ENCODE peak calls at places on chromosomes 1 and 21, in five cellular contexts. One of them, this sample, is unnamed.

GRCh38 chr1:89686520-89686919 is 53.6 kb downstream of the LRRC8C start:
- DNase-seq in uterus: no peak
- DNase-seq in GM06990: no peak
- DNase-seq in tibial nerve: no peak
- DNase-seq in prostate gland: no peak
- DNase-seq in this sample: no peak

GRCh38 chr1:111988377-111988742 is 1.1 kb downstream of the KCND3 start:
- DNase-seq in GM06990: no peak
- DNase-seq in tibial nerve: no peak
- DNase-seq in prostate gland: no peak
- DNase-seq in uterus: no peak
- DNase-seq in this sample: no peak

GRCh38 chr1:24547195-24547594 is 8.7 kb upstream of the NCMAP start:
- DNase-seq in GM06990: no peak
- DNase-seq in prostate gland: no peak
- DNase-seq in uterus: no peak
- DNase-seq in tibial nerve: no peak
- DNase-seq in this sample: no peak

GRCh38 chr1:217089239-217090014 is 366.2 kb upstream of the ESRRG start:
- DNase-seq in tibial nerve: no peak
- DNase-seq in uterus: no peak
- DNase-seq in prostate gland: peak
- DNase-seq in GM06990: no peak
- DNase-seq in this sample: no peak

GRCh38 chr1:37056201-37056764 is 22.0 kb upstream of the GRIK3 start:
- DNase-seq in prostate gland: no peak
- DNase-seq in uterus: no peak
- DNase-seq in GM06990: no peak
- DNase-seq in tibial nerve: no peak
- DNase-seq in this sample: no peak

GRCh38 chr1:15735304-15736034 is 589 bp upstream of the SLC25A34 start:
- DNase-seq in uterus: no peak
- DNase-seq in prostate gland: no peak
- DNase-seq in tibial nerve: no peak
- DNase-seq in GM06990: no peak
- DNase-seq in this sample: no peak

GRCh38 chr21:44722701-44723100 is 11.3 kb upstream of the TSPEAR start:
- DNase-seq in prostate gland: no peak
- DNase-seq in tibial nerve: no peak
- DNase-seq in uterus: no peak
- DNase-seq in GM06990: no peak
- DNase-seq in this sample: no peak

GRCh38 chr1:110214454-110215404 is 4.6 kb downstream of the KCNC4 start:
- DNase-seq in uterus: no peak
- DNase-seq in prostate gland: peak
- DNase-seq in GM06990: no peak
- DNase-seq in tibial nerve: no peak
- DNase-seq in this sample: no peak

GRCh38 chr1:59752556-59753412 is 62.0 kb upstream of the HOOK1 start:
- DNase-seq in tibial nerve: no peak
- DNase-seq in uterus: no peak
- DNase-seq in GM06990: no peak
- DNase-seq in prostate gland: no peak
- DNase-seq in this sample: no peak

GRCh38 chr1:94105957-94106529 is 14.9 kb downstream of the ABCA4 start:
- DNase-seq in GM06990: no peak
- DNase-seq in prostate gland: no peak
- DNase-seq in tibial nerve: no peak
- DNase-seq in uterus: no peak
- DNase-seq in this sample: no peak

GRCh38 chr1:215475719-215476525 is 91.2 kb upstream of the KCTD3 start:
- DNase-seq in tibial nerve: no peak
- DNase-seq in GM06990: no peak
- DNase-seq in uterus: no peak
- DNase-seq in prostate gland: no peak
- DNase-seq in this sample: no peak

GRCh38 chr1:87466621-87467020 is 137.9 kb downstream of the LMO4 start:
- DNase-seq in tibial nerve: no peak
- DNase-seq in prostate gland: no peak
- DNase-seq in uterus: no peak
- DNase-seq in GM06990: no peak
- DNase-seq in this sample: no peak

GRCh38 chr1:169047074-169047473 is 59.4 kb upstream of the ATP1B1 start:
- DNase-seq in tibial nerve: no peak
- DNase-seq in prostate gland: no peak
- DNase-seq in uterus: no peak
- DNase-seq in GM06990: no peak
- DNase-seq in this sample: no peak

GRCh38 chr1:199489594-199489993 is 537.9 kb upstream of the NR5A2 start:
- DNase-seq in uterus: no peak
- DNase-seq in GM06990: no peak
- DNase-seq in prostate gland: no peak
- DNase-seq in tibial nerve: no peak
- DNase-seq in this sample: no peak

GRCh38 chr1:228280106-228280901 is 72.5 kb downstream of the OBSCN start:
- DNase-seq in uterus: no peak
- DNase-seq in tibial nerve: no peak
- DNase-seq in prostate gland: no peak
- DNase-seq in GM06990: no peak
- DNase-seq in this sample: no peak

GRCh38 chr1:207049974-207050391 is 1.0 kb downstream of the YOD1 start:
- DNase-seq in tibial nerve: peak
- DNase-seq in uterus: peak
- DNase-seq in prostate gland: peak
- DNase-seq in GM06990: peak
- DNase-seq in this sample: peak

GRCh38 chr1:36351222-36351977 is 28.0 kb upstream of the EVA1B start:
- DNase-seq in prostate gland: no peak
- DNase-seq in GM06990: no peak
- DNase-seq in uterus: no peak
- DNase-seq in tibial nerve: no peak
- DNase-seq in this sample: no peak

GRCh38 chr1:6416906-6417305 is 2.8 kb downstream of the HES2 start:
- DNase-seq in GM06990: no peak
- DNase-seq in prostate gland: no peak
- DNase-seq in uterus: no peak
- DNase-seq in tibial nerve: no peak
- DNase-seq in this sample: no peak

GRCh38 chr1:146020058-146020738 is 1.3 kb downstream of the HJV start:
- DNase-seq in GM06990: no peak
- DNase-seq in uterus: no peak
- DNase-seq in prostate gland: no peak
- DNase-seq in tibial nerve: no peak
- DNase-seq in this sample: no peak

GRCh38 chr1:109530457-109531204 is 9.0 kb upstream of the GPR61 start:
- DNase-seq in uterus: no peak
- DNase-seq in tibial nerve: no peak
- DNase-seq in GM06990: no peak
- DNase-seq in prostate gland: no peak
- DNase-seq in this sample: no peak

GRCh38 chr1:41498809-41499208 is 14.3 kb upstream of the EDN2 start:
- DNase-seq in tibial nerve: no peak
- DNase-seq in prostate gland: peak
- DNase-seq in GM06990: no peak
- DNase-seq in uterus: peak
- DNase-seq in this sample: peak

GRCh38 chr1:155177192-155177917 is 3.7 kb downstream of the TRIM46 start:
- DNase-seq in prostate gland: no peak
- DNase-seq in uterus: no peak
- DNase-seq in GM06990: no peak
- DNase-seq in tibial nerve: peak
- DNase-seq in this sample: no peak

GRCh38 chr1:86845514-86845913 is 68.4 kb downstream of the SELENOF start:
- DNase-seq in GM06990: no peak
- DNase-seq in tibial nerve: no peak
- DNase-seq in prostate gland: no peak
- DNase-seq in uterus: no peak
- DNase-seq in this sample: no peak

GRCh38 chr1:174726167-174726879 is 273.4 kb upstream of the CACYBP start:
- DNase-seq in tibial nerve: no peak
- DNase-seq in prostate gland: no peak
- DNase-seq in uterus: no peak
- DNase-seq in GM06990: peak
- DNase-seq in this sample: no peak
- TF ChIP-seq CTCF in tibial nerve: peak
- TF ChIP-seq CTCF in prostate gland: no peak
- TF ChIP-seq CTCF in uterus: no peak
- TF ChIP-seq CTCF in GM06990: peak
- TF ChIP-seq CTCF in this sample: peak

DNA sequence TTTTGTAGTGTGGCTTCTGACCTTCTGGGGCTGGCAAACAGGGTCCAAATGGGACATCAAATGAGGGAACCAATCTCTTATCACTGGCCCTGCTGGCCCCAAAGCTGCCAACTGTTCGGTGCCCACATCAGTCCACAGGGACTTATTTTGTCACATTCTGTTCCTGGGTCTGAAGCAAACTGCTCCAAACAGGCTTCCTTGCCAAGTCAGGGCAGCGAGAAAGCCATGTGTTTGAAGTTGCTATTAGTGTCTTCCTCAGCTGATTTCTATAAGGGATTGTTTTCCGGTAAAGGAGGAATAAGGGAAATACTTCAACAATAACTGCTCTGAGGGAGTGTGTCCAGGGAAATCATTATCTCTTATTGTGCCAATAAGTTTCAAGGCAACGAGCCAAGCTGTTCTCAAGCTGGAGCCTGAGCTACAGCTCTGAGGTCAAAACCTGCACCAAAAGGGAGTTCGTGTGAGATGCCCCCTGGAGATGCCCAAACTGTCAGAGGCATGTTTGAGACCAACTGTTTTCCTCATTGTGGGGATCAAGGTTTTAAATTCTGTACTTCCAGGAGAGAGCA is 381.4 kb upstream of the PROX1 start:
- DNase-seq in uterus: no peak
- DNase-seq in tibial nerve: no peak
- DNase-seq in prostate gland: no peak
- DNase-seq in GM06990: no peak
- DNase-seq in this sample: no peak
- H3K4me3 ChIP-seq in uterus: no peak
- H3K4me3 ChIP-seq in tibial nerve: no peak
- H3K4me3 ChIP-seq in prostate gland: no peak
- H3K4me3 ChIP-seq in GM06990: no peak
- H3K4me3 ChIP-seq in this sample: no peak

GRCh38 chr1:23368562-23369334 is 888 bp downstream of the ZNF436 start:
- DNase-seq in prostate gland: peak
- DNase-seq in uterus: peak
- DNase-seq in tibial nerve: peak
- DNase-seq in GM06990: peak
- DNase-seq in this sample: peak
- TF ChIP-seq CTCF in prostate gland: no peak
- TF ChIP-seq CTCF in uterus: peak
- TF ChIP-seq CTCF in tibial nerve: no peak
- TF ChIP-seq CTCF in GM06990: peak
- TF ChIP-seq CTCF in this sample: no peak

GRCh38 chr1:202656057-202656456 is 54.2 kb downstream of the SYT2 start:
- DNase-seq in prostate gland: no peak
- DNase-seq in GM06990: no peak
- DNase-seq in uterus: no peak
- DNase-seq in tibial nerve: no peak
- DNase-seq in this sample: no peak
- H3K4me3 ChIP-seq in prostate gland: no peak
- H3K4me3 ChIP-seq in GM06990: no peak
- H3K4me3 ChIP-seq in uterus: no peak
- H3K4me3 ChIP-seq in tibial nerve: no peak
- H3K4me3 ChIP-seq in this sample: no peak

DNA sequence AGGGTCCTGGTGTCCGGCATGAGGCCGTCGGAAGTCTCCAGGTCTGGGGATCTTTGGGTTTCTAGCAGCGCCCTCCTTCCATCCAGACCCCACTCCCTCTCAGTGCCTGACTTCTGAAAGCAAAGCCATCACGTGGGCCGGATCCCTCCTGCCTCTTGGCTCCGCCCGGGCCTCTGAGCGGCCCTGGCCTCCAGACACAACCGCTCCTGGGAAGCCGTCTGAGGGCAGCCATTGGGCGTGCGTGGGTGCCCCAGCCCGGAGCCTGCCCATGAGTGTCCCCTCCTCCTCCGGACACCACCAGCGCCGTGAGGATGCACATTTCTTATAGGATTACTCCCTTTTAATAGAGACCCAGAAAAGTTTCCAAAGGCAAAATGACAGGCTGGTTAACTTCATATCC is 137.0 kb upstream of the ARHGEF16 start:
- DNase-seq in prostate gland: no peak
- DNase-seq in GM06990: no peak
- DNase-seq in uterus: no peak
- DNase-seq in tibial nerve: no peak
- DNase-seq in this sample: no peak
- TF ChIP-seq CTCF in prostate gland: no peak
- TF ChIP-seq CTCF in GM06990: no peak
- TF ChIP-seq CTCF in uterus: no peak
- TF ChIP-seq CTCF in tibial nerve: no peak
- TF ChIP-seq CTCF in this sample: no peak